ENCODE peak calls at places on chromosomes 13 and 19, in nine cellular contexts. M is stimulated activated effector memory CD8-positive, alpha-beta T cell treated with anti-CD3 and anti-CD28 coated beads, Interleukin-12 subunit alpha, Interleukin-12 subunit beta, amount 100 ng/mL, for 72 hours; N is naive thymus-derived CD8-positive, alpha-beta T cell; L is DND-41; H is naive B cell; E is central memory CD8-positive, alpha-beta T cell; A is effector memory CD8-positive, alpha-beta T cell; J is activated naive CD8-positive, alpha-beta T cell treated with anti-CD3 and anti-CD28 coated beads, Interleukin-2, amount 50 U/mL, for 24 hours; S is A549. B is an unnamed sample.

GRCh38 chr13:42350141-42350540 is 78.2 kb downstream of the AKAP11 start:
- ATAC-seq in M (no peak), N (no peak), L (no peak), H (no peak), E (no peak), A (no peak), J (no peak), S (no peak), B (no peak)

GRCh38 chr13:31174018-31174417 is 12.3 kb upstream of the HSPH1 start:
- ATAC-seq in M (no peak), N (no peak), L (no peak), H (no peak), E (no peak), A (no peak), J (no peak), S (peak), B (no peak)

GRCh38 chr19:5988520-5989387 is 10.8 kb upstream of the RANBP3 start:
- ATAC-seq in M (no peak), N (no peak), L (no peak), H (no peak), E (no peak), A (no peak), J (no peak), S (peak), B (no peak)

GRCh38 chr19:1826557-1827521 is 14.8 kb upstream of the ATP8B3 start:
- ATAC-seq in M (no peak), N (no peak), L (peak), H (peak), E (no peak), A (no peak), J (no peak), S (peak), B (peak)

GRCh38 chr19:29277107-29277506 is 64.2 kb upstream of the UQCRFS1 start:
- ATAC-seq in M (peak), N (peak), L (peak), H (peak), E (peak), A (peak), J (peak), S (peak), B (peak)

GRCh38 chr13:20140487-20140886 is 20.4 kb downstream of the GJA3 start:
- ATAC-seq in M (no peak), N (no peak), L (no peak), H (no peak), E (no peak), A (no peak), J (no peak), S (no peak), B (no peak)

GRCh38 chr13:46286972-46287371 is 75.2 kb downstream of the LRRC63 start:
- ATAC-seq in M (no peak), N (no peak), L (no peak), H (no peak), E (no peak), A (no peak), J (no peak), S (no peak), B (no peak)

GRCh38 chr13:75417006-75417384 is 65.0 kb downstream of the TBC1D4 start:
- ATAC-seq in M (no peak), N (no peak), L (no peak), H (no peak), E (no peak), A (no peak), J (peak), S (peak), B (no peak)

GRCh38 chr19:9881720-9882119 is 46.6 kb downstream of the PIN1 start:
- ATAC-seq in M (no peak), N (no peak), L (no peak), H (no peak), E (no peak), A (no peak), J (no peak), S (no peak), B (no peak)

B was measured in activated T-helper 17 cell treated with anti-CD3 and anti-CD28 coated beads, Interleukin-2, amount 50 U/mL, for 72 hours.